ENCODE peak calls at places on chromosomes 4 and X, in eight cellular contexts. One of them, this sample, is unnamed.
A peak's percentile ranks its signal among the peaks of the same experiment; 100 is the strongest.

GRCh38 chr4:771464-771863 is 54.5 kb downstream of the CPLX1 start:
- DNase-seq in RCC 7860: no peak
- DNase-seq in AG20443: no peak
- DNase-seq in HTR-8/SVneo: no peak
- DNase-seq in left colon: no peak
- DNase-seq in naive B cell: no peak
- DNase-seq in stimulated activated CD8-positive, alpha-beta memory T cell treated with anti-CD3 and anti-CD28 coated beads, Interleukin-15, amount 100 ng/mL, for 24 hours: no peak
- DNase-seq in right lobe of liver: no peak
- DNase-seq in this sample: no peak

GRCh38 chrX:78455901-78456300 is 128.5 kb upstream of the CYSLTR1 start:
- DNase-seq in RCC 7860: peak; percentile 16
- DNase-seq in AG20443: peak; percentile 8
- DNase-seq in HTR-8/SVneo: no peak
- DNase-seq in left colon: no peak
- DNase-seq in naive B cell: no peak
- DNase-seq in stimulated activated CD8-positive, alpha-beta memory T cell treated with anti-CD3 and anti-CD28 coated beads, Interleukin-15, amount 100 ng/mL, for 24 hours: no peak
- DNase-seq in right lobe of liver: no peak
- DNase-seq in this sample: no peak

GRCh38 chrX:40260123-40260751 is 162.5 kb upstream of the BCOR start:
- DNase-seq in RCC 7860: no peak
- DNase-seq in AG20443: peak; percentile 38
- DNase-seq in HTR-8/SVneo: no peak
- DNase-seq in left colon: no peak
- DNase-seq in naive B cell: no peak
- DNase-seq in stimulated activated CD8-positive, alpha-beta memory T cell treated with anti-CD3 and anti-CD28 coated beads, Interleukin-15, amount 100 ng/mL, for 24 hours: no peak
- DNase-seq in right lobe of liver: no peak
- DNase-seq in this sample: no peak

GRCh38 chr4:88531549-88531948 is 8.0 kb upstream of the PYURF start:
- DNase-seq in RCC 7860: no peak
- DNase-seq in AG20443: no peak
- DNase-seq in HTR-8/SVneo: no peak
- DNase-seq in left colon: no peak
- DNase-seq in naive B cell: no peak
- DNase-seq in stimulated activated CD8-positive, alpha-beta memory T cell treated with anti-CD3 and anti-CD28 coated beads, Interleukin-15, amount 100 ng/mL, for 24 hours: no peak
- DNase-seq in right lobe of liver: no peak
- DNase-seq in this sample: no peak

GRCh38 chr4:23934915-23935314 is 45.1 kb upstream of the PPARGC1A start:
- DNase-seq in RCC 7860: peak; percentile 90
- DNase-seq in AG20443: peak; percentile 90
- DNase-seq in HTR-8/SVneo: peak; percentile 21
- DNase-seq in left colon: peak; percentile 19
- DNase-seq in naive B cell: no peak
- DNase-seq in stimulated activated CD8-positive, alpha-beta memory T cell treated with anti-CD3 and anti-CD28 coated beads, Interleukin-15, amount 100 ng/mL, for 24 hours: no peak
- DNase-seq in right lobe of liver: peak; percentile 80
- DNase-seq in this sample: no peak

GRCh38 chr4:6148506-6149205 is 51.7 kb downstream of the JAKMIP1 start:
- DNase-seq in RCC 7860: no peak
- DNase-seq in AG20443: no peak
- DNase-seq in HTR-8/SVneo: no peak
- DNase-seq in left colon: no peak
- DNase-seq in naive B cell: no peak
- DNase-seq in stimulated activated CD8-positive, alpha-beta memory T cell treated with anti-CD3 and anti-CD28 coated beads, Interleukin-15, amount 100 ng/mL, for 24 hours: no peak
- DNase-seq in right lobe of liver: no peak
- DNase-seq in this sample: no peak

GRCh38 chr4:146142768-146143167 is 32.8 kb upstream of the LSM6 start:
- DNase-seq in RCC 7860: no peak
- DNase-seq in AG20443: no peak
- DNase-seq in HTR-8/SVneo: no peak
- DNase-seq in left colon: no peak
- DNase-seq in naive B cell: no peak
- DNase-seq in stimulated activated CD8-positive, alpha-beta memory T cell treated with anti-CD3 and anti-CD28 coated beads, Interleukin-15, amount 100 ng/mL, for 24 hours: no peak
- DNase-seq in right lobe of liver: no peak
- DNase-seq in this sample: no peak

GRCh38 chrX:53287493-53288138 is 6.2 kb upstream of the IQSEC2 start:
- DNase-seq in RCC 7860: peak; percentile 43
- DNase-seq in AG20443: peak; percentile 82
- DNase-seq in HTR-8/SVneo: peak; percentile 39
- DNase-seq in left colon: peak; percentile 59
- DNase-seq in naive B cell: peak; percentile 5
- DNase-seq in stimulated activated CD8-positive, alpha-beta memory T cell treated with anti-CD3 and anti-CD28 coated beads, Interleukin-15, amount 100 ng/mL, for 24 hours: no peak
- DNase-seq in right lobe of liver: no peak
- DNase-seq in this sample: no peak

GRCh38 chr4:80216100-80216761 is 18.9 kb downstream of the PRDM8 start:
- DNase-seq in RCC 7860: no peak
- DNase-seq in AG20443: no peak
- DNase-seq in HTR-8/SVneo: no peak
- DNase-seq in left colon: no peak
- DNase-seq in naive B cell: no peak
- DNase-seq in stimulated activated CD8-positive, alpha-beta memory T cell treated with anti-CD3 and anti-CD28 coated beads, Interleukin-15, amount 100 ng/mL, for 24 hours: no peak
- DNase-seq in right lobe of liver: no peak
- DNase-seq in this sample: no peak

GRCh38 chrX:39626749-39627148 is 471.0 kb downstream of the BCOR start:
- DNase-seq in RCC 7860: no peak
- DNase-seq in AG20443: no peak
- DNase-seq in HTR-8/SVneo: no peak
- DNase-seq in left colon: no peak
- DNase-seq in naive B cell: no peak
- DNase-seq in stimulated activated CD8-positive, alpha-beta memory T cell treated with anti-CD3 and anti-CD28 coated beads, Interleukin-15, amount 100 ng/mL, for 24 hours: no peak
- DNase-seq in right lobe of liver: no peak
- DNase-seq in this sample: no peak

GRCh38 chr4:119106036-119107000 is 29.3 kb upstream of the MYOZ2 start:
- DNase-seq in RCC 7860: no peak
- DNase-seq in AG20443: peak; percentile 41
- DNase-seq in HTR-8/SVneo: no peak
- DNase-seq in left colon: no peak
- DNase-seq in naive B cell: no peak
- DNase-seq in stimulated activated CD8-positive, alpha-beta memory T cell treated with anti-CD3 and anti-CD28 coated beads, Interleukin-15, amount 100 ng/mL, for 24 hours: no peak
- DNase-seq in right lobe of liver: no peak
- DNase-seq in this sample: no peak

GRCh38 chr4:8729408-8730149 is 137.0 kb downstream of the CPZ start:
- DNase-seq in RCC 7860: no peak
- DNase-seq in AG20443: no peak
- DNase-seq in HTR-8/SVneo: no peak
- DNase-seq in left colon: no peak
- DNase-seq in naive B cell: no peak
- DNase-seq in stimulated activated CD8-positive, alpha-beta memory T cell treated with anti-CD3 and anti-CD28 coated beads, Interleukin-15, amount 100 ng/mL, for 24 hours: no peak
- DNase-seq in right lobe of liver: no peak
- DNase-seq in this sample: no peak

GRCh38 chr4:1195894-1196401 is 23.6 kb upstream of the SPON2 start:
- DNase-seq in RCC 7860: no peak
- DNase-seq in AG20443: peak; percentile 4
- DNase-seq in HTR-8/SVneo: no peak
- DNase-seq in left colon: no peak
- DNase-seq in naive B cell: no peak
- DNase-seq in stimulated activated CD8-positive, alpha-beta memory T cell treated with anti-CD3 and anti-CD28 coated beads, Interleukin-15, amount 100 ng/mL, for 24 hours: no peak
- DNase-seq in right lobe of liver: no peak
- DNase-seq in this sample: no peak

GRCh38 chrX:49041683-49042529 is 1.3 kb downstream of the TFE3 start:
- DNase-seq in RCC 7860: peak; percentile 65
- DNase-seq in AG20443: no peak
- DNase-seq in HTR-8/SVneo: no peak
- DNase-seq in left colon: no peak
- DNase-seq in naive B cell: no peak
- DNase-seq in stimulated activated CD8-positive, alpha-beta memory T cell treated with anti-CD3 and anti-CD28 coated beads, Interleukin-15, amount 100 ng/mL, for 24 hours: no peak
- DNase-seq in right lobe of liver: no peak
- DNase-seq in this sample: no peak

GRCh38 chr4:23333556-23333945 is 556.3 kb downstream of the PPARGC1A start:
- DNase-seq in RCC 7860: peak; percentile 86
- DNase-seq in AG20443: no peak
- DNase-seq in HTR-8/SVneo: no peak
- DNase-seq in left colon: no peak
- DNase-seq in naive B cell: no peak
- DNase-seq in stimulated activated CD8-positive, alpha-beta memory T cell treated with anti-CD3 and anti-CD28 coated beads, Interleukin-15, amount 100 ng/mL, for 24 hours: no peak
- DNase-seq in right lobe of liver: no peak
- DNase-seq in this sample: no peak

GRCh38 chr4:116880625-116881024 is 204.8 kb downstream of the TRAM1L1 start:
- DNase-seq in RCC 7860: no peak
- DNase-seq in AG20443: no peak
- DNase-seq in HTR-8/SVneo: no peak
- DNase-seq in left colon: no peak
- DNase-seq in naive B cell: no peak
- DNase-seq in stimulated activated CD8-positive, alpha-beta memory T cell treated with anti-CD3 and anti-CD28 coated beads, Interleukin-15, amount 100 ng/mL, for 24 hours: no peak
- DNase-seq in right lobe of liver: no peak
- DNase-seq in this sample: no peak

GRCh38 chr4:52822583-52823477 is 39.3 kb upstream of the RASL11B start:
- DNase-seq in RCC 7860: no peak
- DNase-seq in AG20443: peak; percentile 65
- DNase-seq in HTR-8/SVneo: no peak
- DNase-seq in left colon: no peak
- DNase-seq in naive B cell: no peak
- DNase-seq in stimulated activated CD8-positive, alpha-beta memory T cell treated with anti-CD3 and anti-CD28 coated beads, Interleukin-15, amount 100 ng/mL, for 24 hours: no peak
- DNase-seq in right lobe of liver: no peak
- DNase-seq in this sample: no peak

GRCh38 chr4:109294006-109294405 is 8.5 kb downstream of the COL25A1 start:
- DNase-seq in RCC 7860: no peak
- DNase-seq in AG20443: no peak
- DNase-seq in HTR-8/SVneo: no peak
- DNase-seq in left colon: peak; percentile 5
- DNase-seq in naive B cell: no peak
- DNase-seq in stimulated activated CD8-positive, alpha-beta memory T cell treated with anti-CD3 and anti-CD28 coated beads, Interleukin-15, amount 100 ng/mL, for 24 hours: no peak
- DNase-seq in right lobe of liver: no peak
- DNase-seq in this sample: peak; percentile 43

GRCh38 chr4:94626942-94627341 is 130.8 kb upstream of the BMPR1B start:
- DNase-seq in RCC 7860: no peak
- DNase-seq in AG20443: no peak
- DNase-seq in HTR-8/SVneo: no peak
- DNase-seq in left colon: no peak
- DNase-seq in naive B cell: no peak
- DNase-seq in stimulated activated CD8-positive, alpha-beta memory T cell treated with anti-CD3 and anti-CD28 coated beads, Interleukin-15, amount 100 ng/mL, for 24 hours: no peak
- DNase-seq in right lobe of liver: no peak
- DNase-seq in this sample: no peak

GRCh38 chr4:168101026-168101425 is 8.7 kb downstream of the ANXA10 start:
- DNase-seq in RCC 7860: no peak
- DNase-seq in AG20443: no peak
- DNase-seq in HTR-8/SVneo: no peak
- DNase-seq in left colon: no peak
- DNase-seq in naive B cell: no peak
- DNase-seq in stimulated activated CD8-positive, alpha-beta memory T cell treated with anti-CD3 and anti-CD28 coated beads, Interleukin-15, amount 100 ng/mL, for 24 hours: no peak
- DNase-seq in right lobe of liver: no peak
- DNase-seq in this sample: no peak

GRCh38 chrX:139758809-139759208 is 50.8 kb upstream of the MCF2 start:
- DNase-seq in RCC 7860: no peak
- DNase-seq in AG20443: no peak
- DNase-seq in HTR-8/SVneo: no peak
- DNase-seq in left colon: no peak
- DNase-seq in naive B cell: no peak
- DNase-seq in stimulated activated CD8-positive, alpha-beta memory T cell treated with anti-CD3 and anti-CD28 coated beads, Interleukin-15, amount 100 ng/mL, for 24 hours: no peak
- DNase-seq in right lobe of liver: no peak
- DNase-seq in this sample: no peak

GRCh38 chr4:3257125-3257690 is 8.2 kb downstream of the MSANTD1 start:
- DNase-seq in RCC 7860: no peak
- DNase-seq in AG20443: no peak
- DNase-seq in HTR-8/SVneo: no peak
- DNase-seq in left colon: peak; percentile 45
- DNase-seq in naive B cell: no peak
- DNase-seq in stimulated activated CD8-positive, alpha-beta memory T cell treated with anti-CD3 and anti-CD28 coated beads, Interleukin-15, amount 100 ng/mL, for 24 hours: no peak
- DNase-seq in right lobe of liver: no peak
- DNase-seq in this sample: no peak

GRCh38 chr4:39097290-39097689 is 35.3 kb downstream of the KLHL5 start:
- DNase-seq in RCC 7860: no peak
- DNase-seq in AG20443: no peak
- DNase-seq in HTR-8/SVneo: no peak
- DNase-seq in left colon: no peak
- DNase-seq in naive B cell: no peak
- DNase-seq in stimulated activated CD8-positive, alpha-beta memory T cell treated with anti-CD3 and anti-CD28 coated beads, Interleukin-15, amount 100 ng/mL, for 24 hours: no peak
- DNase-seq in right lobe of liver: no peak
- DNase-seq in this sample: no peak

GRCh38 chrX:154698630-154699248 is 45.4 kb upstream of the CTAG2 start:
- DNase-seq in RCC 7860: no peak
- DNase-seq in AG20443: no peak
- DNase-seq in HTR-8/SVneo: no peak
- DNase-seq in left colon: no peak
- DNase-seq in naive B cell: no peak
- DNase-seq in stimulated activated CD8-positive, alpha-beta memory T cell treated with anti-CD3 and anti-CD28 coated beads, Interleukin-15, amount 100 ng/mL, for 24 hours: no peak
- DNase-seq in right lobe of liver: no peak
- DNase-seq in this sample: no peak

GRCh38 chr4:34323549-34324325 is 1920.6 kb downstream of the ARAP2 start:
- DNase-seq in RCC 7860: no peak
- DNase-seq in AG20443: no peak
- DNase-seq in HTR-8/SVneo: no peak
- DNase-seq in left colon: no peak
- DNase-seq in naive B cell: no peak
- DNase-seq in stimulated activated CD8-positive, alpha-beta memory T cell treated with anti-CD3 and anti-CD28 coated beads, Interleukin-15, amount 100 ng/mL, for 24 hours: no peak
- DNase-seq in right lobe of liver: no peak
- DNase-seq in this sample: no peak

GRCh38 chr4:76252271-76252653 is 741 bp downstream of the FAM47E start:
- DNase-seq in RCC 7860: no peak
- DNase-seq in AG20443: no peak
- DNase-seq in HTR-8/SVneo: no peak
- DNase-seq in left colon: no peak
- DNase-seq in naive B cell: no peak
- DNase-seq in stimulated activated CD8-positive, alpha-beta memory T cell treated with anti-CD3 and anti-CD28 coated beads, Interleukin-15, amount 100 ng/mL, for 24 hours: no peak
- DNase-seq in right lobe of liver: no peak
- DNase-seq in this sample: no peak

GRCh38 chr4:54548098-54548620 is 109.6 kb upstream of the KIT start:
- DNase-seq in RCC 7860: no peak
- DNase-seq in AG20443: peak; percentile 24
- DNase-seq in HTR-8/SVneo: no peak
- DNase-seq in left colon: no peak
- DNase-seq in naive B cell: no peak
- DNase-seq in stimulated activated CD8-positive, alpha-beta memory T cell treated with anti-CD3 and anti-CD28 coated beads, Interleukin-15, amount 100 ng/mL, for 24 hours: no peak
- DNase-seq in right lobe of liver: no peak
- DNase-seq in this sample: no peak

GRCh38 chr4:159252491-159252890 is 149.6 kb downstream of the RAPGEF2 start:
- DNase-seq in RCC 7860: no peak
- DNase-seq in AG20443: no peak
- DNase-seq in HTR-8/SVneo: no peak
- DNase-seq in left colon: no peak
- DNase-seq in naive B cell: no peak
- DNase-seq in stimulated activated CD8-positive, alpha-beta memory T cell treated with anti-CD3 and anti-CD28 coated beads, Interleukin-15, amount 100 ng/mL, for 24 hours: no peak
- DNase-seq in right lobe of liver: no peak
- DNase-seq in this sample: no peak

GRCh38 chr4:158958489-158959270 is 144.2 kb upstream of the RAPGEF2 start:
- DNase-seq in RCC 7860: no peak
- DNase-seq in AG20443: no peak
- DNase-seq in HTR-8/SVneo: no peak
- DNase-seq in left colon: no peak
- DNase-seq in naive B cell: no peak
- DNase-seq in stimulated activated CD8-positive, alpha-beta memory T cell treated with anti-CD3 and anti-CD28 coated beads, Interleukin-15, amount 100 ng/mL, for 24 hours: no peak
- DNase-seq in right lobe of liver: no peak
- DNase-seq in this sample: no peak

GRCh38 chr4:6907658-6908191 is 1.9 kb upstream of the TBC1D14 start:
- DNase-seq in RCC 7860: no peak
- DNase-seq in AG20443: peak; percentile 46
- DNase-seq in HTR-8/SVneo: no peak
- DNase-seq in left colon: peak; percentile 75
- DNase-seq in naive B cell: no peak
- DNase-seq in stimulated activated CD8-positive, alpha-beta memory T cell treated with anti-CD3 and anti-CD28 coated beads, Interleukin-15, amount 100 ng/mL, for 24 hours: no peak
- DNase-seq in right lobe of liver: peak; percentile 60
- DNase-seq in this sample: no peak

GRCh38 chr4:127965062-127965802 is at the start of the genes ABHD18 and MFSD8:
- DNase-seq in RCC 7860: peak; percentile 98
- DNase-seq in AG20443: peak; percentile 98
- DNase-seq in HTR-8/SVneo: peak; percentile 96
- DNase-seq in left colon: peak; percentile 100
- DNase-seq in naive B cell: peak; percentile 97
- DNase-seq in stimulated activated CD8-positive, alpha-beta memory T cell treated with anti-CD3 and anti-CD28 coated beads, Interleukin-15, amount 100 ng/mL, for 24 hours: peak; percentile 94
- DNase-seq in right lobe of liver: peak; percentile 100
- DNase-seq in this sample: peak; percentile 97

GRCh38 chr4:8882239-8882638 is 10.6 kb upstream of the HMX1 start:
- DNase-seq in RCC 7860: no peak
- DNase-seq in AG20443: no peak
- DNase-seq in HTR-8/SVneo: no peak
- DNase-seq in left colon: no peak
- DNase-seq in naive B cell: no peak
- DNase-seq in stimulated activated CD8-positive, alpha-beta memory T cell treated with anti-CD3 and anti-CD28 coated beads, Interleukin-15, amount 100 ng/mL, for 24 hours: no peak
- DNase-seq in right lobe of liver: no peak
- DNase-seq in this sample: no peak

GRCh38 chr4:126414741-126415140 is 1100.0 kb downstream of the FAT4 start:
- DNase-seq in RCC 7860: no peak
- DNase-seq in AG20443: no peak
- DNase-seq in HTR-8/SVneo: no peak
- DNase-seq in left colon: no peak
- DNase-seq in naive B cell: no peak
- DNase-seq in stimulated activated CD8-positive, alpha-beta memory T cell treated with anti-CD3 and anti-CD28 coated beads, Interleukin-15, amount 100 ng/mL, for 24 hours: no peak
- DNase-seq in right lobe of liver: no peak
- DNase-seq in this sample: no peak